ENCODE peak calls at places on chromosomes 7 and 10, in seven cellular contexts. One of them, this sample, is unnamed.

GRCh38 chr10:74244097-74244685 is 93.2 kb downstream of the ADK start:
- DNase-seq in GM12878: no peak
- DNase-seq in gastrocnemius medialis: no peak
- DNase-seq in tibial nerve: peak; percentile 30
- DNase-seq in IMR-90: peak; percentile 73
- DNase-seq in heart left ventricle: no peak
- DNase-seq in HCT116: peak; percentile 42
- DNase-seq in this sample: no peak

GRCh38 chr7:102978280-102978679 is 65.5 kb downstream of the LRRC17 start:
- DNase-seq in HCT116: peak; percentile 67
- DNase-seq in heart left ventricle: no peak
- DNase-seq in GM12878: no peak
- DNase-seq in tibial nerve: no peak
- DNase-seq in IMR-90: peak; percentile 82
- DNase-seq in gastrocnemius medialis: no peak
- DNase-seq in this sample: no peak

GRCh38 chr10:76251773-76252617 is 820.6 kb downstream of the LRMDA start:
- DNase-seq in tibial nerve: no peak
- DNase-seq in HCT116: no peak
- DNase-seq in GM12878: no peak
- DNase-seq in gastrocnemius medialis: no peak
- DNase-seq in heart left ventricle: no peak
- DNase-seq in IMR-90: peak; percentile 93
- DNase-seq in this sample: no peak

GRCh38 chr7:4209966-4210365 is 472.1 kb upstream of the FOXK1 start:
- DNase-seq in IMR-90: no peak
- DNase-seq in tibial nerve: no peak
- DNase-seq in GM12878: no peak
- DNase-seq in gastrocnemius medialis: no peak
- DNase-seq in heart left ventricle: no peak
- DNase-seq in HCT116: no peak
- DNase-seq in this sample: peak; percentile 64

GRCh38 chr7:149865437-149865836 is 8.3 kb upstream of the ATP6V0E2 start:
- DNase-seq in GM12878: no peak
- DNase-seq in heart left ventricle: no peak
- DNase-seq in tibial nerve: no peak
- DNase-seq in HCT116: no peak
- DNase-seq in IMR-90: peak; percentile 6
- DNase-seq in gastrocnemius medialis: no peak
- DNase-seq in this sample: peak; percentile 89

GRCh38 chr7:150631866-150632864 is at the start of gene GIMAP6:
- DNase-seq in GM12878: peak; percentile 51
- DNase-seq in gastrocnemius medialis: no peak
- DNase-seq in HCT116: no peak
- DNase-seq in heart left ventricle: peak; percentile 55
- DNase-seq in IMR-90: no peak
- DNase-seq in tibial nerve: no peak
- DNase-seq in this sample: peak; percentile 82

GRCh38 chr10:127922675-127923366 is 15.9 kb downstream of the PTPRE start:
- DNase-seq in IMR-90: peak; percentile 55
- DNase-seq in GM12878: no peak
- DNase-seq in heart left ventricle: peak; percentile 85
- DNase-seq in gastrocnemius medialis: peak; percentile 85
- DNase-seq in HCT116: peak; percentile 83
- DNase-seq in tibial nerve: no peak
- DNase-seq in this sample: no peak

GRCh38 chr7:102122026-102122425 is 164.6 kb upstream of the SH2B2 start:
- DNase-seq in gastrocnemius medialis: no peak
- DNase-seq in heart left ventricle: no peak
- DNase-seq in GM12878: peak; percentile 37
- DNase-seq in IMR-90: peak; percentile 61
- DNase-seq in tibial nerve: no peak
- DNase-seq in HCT116: no peak
- DNase-seq in this sample: no peak

GRCh38 chr7:1248077-1248458 is 15.4 kb downstream of the UNCX start:
- DNase-seq in tibial nerve: no peak
- DNase-seq in HCT116: no peak
- DNase-seq in gastrocnemius medialis: no peak
- DNase-seq in IMR-90: no peak
- DNase-seq in GM12878: no peak
- DNase-seq in heart left ventricle: no peak
- DNase-seq in this sample: no peak

DNA sequence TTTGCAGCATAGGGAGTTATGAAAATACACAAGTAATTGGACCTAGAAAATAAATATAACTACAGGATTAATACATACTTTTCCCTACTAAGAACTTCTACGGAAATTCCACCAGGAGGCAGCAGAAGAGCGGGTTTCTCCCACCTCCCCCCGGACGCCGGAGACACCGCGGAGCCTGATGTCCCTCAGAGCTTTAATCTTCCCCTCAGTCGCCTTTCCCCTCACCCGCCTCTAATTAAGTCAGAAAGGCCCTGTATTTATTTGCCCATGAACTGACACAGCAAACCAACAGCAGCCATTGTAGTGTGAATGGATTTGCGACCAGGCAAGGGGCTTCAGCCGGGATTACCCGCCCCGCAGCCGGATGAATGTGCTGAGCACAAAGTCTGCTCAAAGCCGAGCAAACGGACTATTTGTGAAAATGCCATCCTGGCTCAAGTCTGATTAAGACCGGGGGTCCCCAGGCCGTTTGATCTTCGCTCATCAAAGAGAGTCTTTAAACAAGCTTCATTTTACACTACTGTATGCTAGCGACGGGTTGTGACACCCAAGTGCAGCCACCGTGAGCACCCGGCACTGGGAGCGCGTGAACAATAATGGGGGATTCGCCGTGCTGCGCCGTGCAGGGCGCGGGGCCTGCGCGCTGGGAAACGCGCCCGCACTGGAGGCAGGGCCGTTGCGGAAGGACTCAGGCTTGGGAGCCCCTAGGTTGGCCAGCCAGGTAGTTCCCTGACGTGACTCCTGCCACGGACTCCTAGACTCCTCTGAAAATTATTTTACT is 5.6 kb upstream of the DKK1 start:
- DNase-seq in HCT116: no peak
- DNase-seq in tibial nerve: peak; percentile 33
- DNase-seq in gastrocnemius medialis: peak; percentile 30
- DNase-seq in IMR-90: peak; percentile 78
- DNase-seq in heart left ventricle: peak; percentile 52
- DNase-seq in GM12878: no peak
- DNase-seq in this sample: peak; percentile 74
- H3K4me3 ChIP-seq in HCT116: no peak overlapping the region
- H3K4me3 ChIP-seq in tibial nerve: peak overlapping the region; percentile 40
- H3K4me3 ChIP-seq in gastrocnemius medialis: peak overlapping the region; percentile 72
- H3K4me3 ChIP-seq in IMR-90: peak overlapping the region; percentile 53
- H3K4me3 ChIP-seq in heart left ventricle: peak overlapping the region; percentile 54
- H3K4me3 ChIP-seq in GM12878: no peak overlapping the region
- H3K4me3 ChIP-seq in this sample: peak overlapping the region; percentile 33

GRCh38 chr7:133386204-133386603 is 133.3 kb downstream of the EXOC4 start:
- DNase-seq in IMR-90: no peak
- DNase-seq in tibial nerve: no peak
- DNase-seq in GM12878: no peak
- DNase-seq in HCT116: no peak
- DNase-seq in gastrocnemius medialis: no peak
- DNase-seq in heart left ventricle: no peak
- DNase-seq in this sample: no peak
- H3K4me1 ChIP-seq in IMR-90: no peaks in the 10 kb centered on the region
- H3K4me1 ChIP-seq in tibial nerve: no peaks in the 10 kb centered on the region
- H3K4me1 ChIP-seq in GM12878: no peaks in the 10 kb centered on the region
- H3K4me1 ChIP-seq in HCT116: no peaks in the 10 kb centered on the region
- H3K4me1 ChIP-seq in gastrocnemius medialis: peaks cover 12% of the 10 kb centered on the region
- H3K4me1 ChIP-seq in heart left ventricle: peaks cover 3% of the 10 kb centered on the region
- H3K4me1 ChIP-seq in this sample: no peaks in the 10 kb centered on the region

GRCh38 chr10:30550967-30551815 is 78.4 kb downstream of the LYZL2 start:
- DNase-seq in HCT116: no peak
- DNase-seq in gastrocnemius medialis: no peak
- DNase-seq in tibial nerve: no peak
- DNase-seq in IMR-90: no peak
- DNase-seq in heart left ventricle: no peak
- DNase-seq in GM12878: no peak
- DNase-seq in this sample: no peak

GRCh38 chr10:30553625-30554442 is 75.7 kb downstream of the LYZL2 start:
- DNase-seq in IMR-90: peak; percentile 11
- DNase-seq in HCT116: no peak
- DNase-seq in GM12878: no peak
- DNase-seq in gastrocnemius medialis: peak; percentile 74
- DNase-seq in tibial nerve: peak; percentile 76
- DNase-seq in heart left ventricle: peak; percentile 71
- DNase-seq in this sample: peak; percentile 76

GRCh38 chr10:30554443-30554831 is 75.1 kb downstream of the LYZL2 start:
- DNase-seq in heart left ventricle: no peak
- DNase-seq in GM12878: no peak
- DNase-seq in gastrocnemius medialis: no peak
- DNase-seq in IMR-90: no peak
- DNase-seq in tibial nerve: no peak
- DNase-seq in HCT116: no peak
- DNase-seq in this sample: no peak

GRCh38 chr10:30555465-30555864 is 74.1 kb downstream of the LYZL2 start:
- DNase-seq in gastrocnemius medialis: no peak
- DNase-seq in GM12878: no peak
- DNase-seq in heart left ventricle: no peak
- DNase-seq in IMR-90: no peak
- DNase-seq in HCT116: no peak
- DNase-seq in tibial nerve: no peak
- DNase-seq in this sample: no peak

DNA sequence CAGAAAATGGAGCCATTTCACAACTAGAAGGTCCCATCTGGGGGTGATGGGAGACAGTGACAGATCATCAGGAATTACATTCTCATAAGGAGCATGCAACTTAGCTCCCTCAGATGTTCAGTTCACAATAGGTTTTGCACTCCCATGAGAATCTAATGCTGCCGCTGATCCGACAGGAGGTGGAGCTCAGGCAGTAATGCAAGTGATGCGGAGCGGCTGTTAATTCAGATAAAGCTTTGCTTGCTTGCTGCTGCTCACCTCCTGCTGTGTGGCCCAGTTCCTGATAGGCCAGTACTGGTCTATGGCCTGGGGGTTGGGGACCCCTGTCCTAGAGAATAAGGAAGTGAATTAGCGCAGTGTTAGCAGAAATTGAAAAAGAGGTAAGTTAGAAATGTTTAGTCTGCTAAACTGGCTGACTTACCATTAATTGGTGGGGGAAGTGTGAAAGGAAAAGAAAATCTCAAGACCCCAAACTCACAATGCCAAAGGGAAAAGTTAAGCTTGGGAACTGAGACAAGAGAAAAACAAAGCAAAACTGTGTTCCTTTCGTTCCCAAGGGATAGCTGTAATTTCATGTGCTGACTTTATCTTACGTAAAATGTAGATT is 76.4 kb downstream of the LYZL2 start:
- DNase-seq in tibial nerve: no peak
- DNase-seq in HCT116: no peak
- DNase-seq in heart left ventricle: no peak
- DNase-seq in GM12878: no peak
- DNase-seq in gastrocnemius medialis: no peak
- DNase-seq in IMR-90: no peak
- DNase-seq in this sample: no peak
- TF ChIP-seq POLR2A in tibial nerve: no peak
- TF ChIP-seq POLR2A in HCT116: no peak
- TF ChIP-seq POLR2A in heart left ventricle: no peak
- TF ChIP-seq POLR2A in GM12878: no peak
- TF ChIP-seq POLR2A in gastrocnemius medialis: no peak
- TF ChIP-seq POLR2A in IMR-90: no peak
- TF ChIP-seq POLR2A in this sample: no peak

DNA sequence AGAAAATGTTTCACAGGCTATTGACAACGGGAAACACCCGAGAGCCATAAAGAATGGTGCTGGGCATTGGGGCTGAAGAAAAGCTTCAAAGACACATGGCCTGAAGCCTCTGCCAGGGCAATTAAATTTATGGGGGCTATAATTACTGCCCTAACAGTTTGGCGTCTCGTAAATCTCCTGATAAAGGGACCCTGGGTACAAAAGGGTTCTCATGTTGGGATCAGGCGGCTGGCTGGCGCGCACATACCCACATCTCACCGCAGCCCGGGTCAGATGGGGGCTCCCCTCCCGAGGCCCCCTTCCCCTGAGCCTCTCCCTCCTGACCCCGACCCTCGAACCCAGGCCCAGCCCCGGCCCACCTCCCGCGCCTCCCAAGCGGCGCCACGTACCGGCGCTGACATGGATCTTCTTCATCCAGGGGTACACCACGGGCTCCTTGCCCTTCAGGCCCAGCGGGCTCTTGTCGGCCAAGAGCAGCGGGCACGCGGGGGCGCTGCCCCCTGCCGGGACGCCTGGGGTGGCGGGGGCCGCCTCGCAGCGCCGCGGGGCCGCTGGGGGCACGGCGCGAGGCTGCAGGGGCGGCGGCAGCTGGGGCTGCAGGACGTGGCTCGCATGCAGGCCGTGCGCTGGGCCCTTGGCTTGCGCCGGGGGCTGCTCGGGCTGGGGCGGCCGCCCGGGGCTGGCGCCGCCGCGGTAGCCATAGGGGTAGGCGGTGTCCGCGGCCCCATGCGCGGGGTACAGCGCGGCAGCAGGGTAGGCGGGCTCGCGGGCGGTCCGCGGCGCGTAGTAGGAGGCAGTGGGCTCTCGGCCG is 623 bp downstream of the HOXA4 start:
- DNase-seq in IMR-90: no peak
- DNase-seq in heart left ventricle: no peak
- DNase-seq in gastrocnemius medialis: peak; percentile 71
- DNase-seq in HCT116: no peak
- DNase-seq in GM12878: no peak
- DNase-seq in tibial nerve: no peak
- DNase-seq in this sample: no peak
- H3K4me3 ChIP-seq in IMR-90: peak overlapping the region; percentile 76
- H3K4me3 ChIP-seq in heart left ventricle: peak overlapping the region; percentile 65
- H3K4me3 ChIP-seq in gastrocnemius medialis: peak overlapping the region; percentile 89
- H3K4me3 ChIP-seq in HCT116: peak overlapping the region; percentile 55
- H3K4me3 ChIP-seq in GM12878: no peak overlapping the region
- H3K4me3 ChIP-seq in tibial nerve: peak overlapping the region; percentile 51
- H3K4me3 ChIP-seq in this sample: peak overlapping the region; percentile 78

DNA sequence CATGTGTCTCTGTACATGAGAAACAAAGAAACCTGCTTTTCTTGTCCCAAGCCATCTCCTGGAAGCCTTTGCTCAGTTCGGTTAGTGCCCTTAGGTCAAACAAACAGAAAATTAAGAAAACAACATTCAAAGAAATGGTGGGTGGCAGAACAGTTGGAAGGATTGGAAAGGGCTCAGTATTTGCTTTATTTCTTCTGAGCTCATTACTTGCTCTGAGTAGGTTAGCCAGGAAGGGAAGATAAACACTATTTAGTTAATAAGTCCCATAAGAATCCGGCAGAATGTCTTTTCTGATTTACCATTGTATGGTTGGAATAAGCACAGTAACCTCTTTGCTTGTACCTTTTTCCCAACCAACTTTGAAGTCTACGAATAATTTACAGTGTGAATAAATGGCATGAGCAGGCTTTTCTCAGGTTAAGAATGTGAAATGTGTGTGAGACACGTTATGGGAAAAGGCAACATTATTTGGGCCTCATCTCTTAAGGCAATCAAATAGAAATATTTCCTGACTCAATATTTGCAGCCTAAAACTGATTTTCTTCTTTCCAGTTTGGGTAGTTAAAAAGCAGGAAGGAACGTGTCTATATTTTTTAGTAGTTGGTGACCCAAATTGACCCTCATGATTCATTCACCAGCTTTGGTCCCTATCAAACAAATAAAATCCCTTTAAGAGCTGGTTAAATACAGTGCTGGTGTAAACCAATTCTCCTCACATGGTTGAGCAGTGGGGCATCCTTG is 158.5 kb downstream of the DKK1 start:
- DNase-seq in gastrocnemius medialis: no peak
- DNase-seq in heart left ventricle: no peak
- DNase-seq in GM12878: no peak
- DNase-seq in tibial nerve: no peak
- DNase-seq in IMR-90: no peak
- DNase-seq in HCT116: no peak
- DNase-seq in this sample: no peak
- H3K4me1 ChIP-seq in gastrocnemius medialis: no peaks in the 10 kb centered on the region
- H3K4me1 ChIP-seq in heart left ventricle: no peaks in the 10 kb centered on the region
- H3K4me1 ChIP-seq in GM12878: no peaks in the 10 kb centered on the region
- H3K4me1 ChIP-seq in tibial nerve: no peaks in the 10 kb centered on the region
- H3K4me1 ChIP-seq in IMR-90: no peaks in the 10 kb centered on the region
- H3K4me1 ChIP-seq in HCT116: no peaks in the 10 kb centered on the region
- H3K4me1 ChIP-seq in this sample: no peaks in the 10 kb centered on the region